ENCODE peak calls at places on chromosomes 13 and 19, in nine cellular contexts. C is foreskin fibroblast, V is astrocyte of the cerebellum, J is tibial artery, M is cardiac fibroblast, X is mammary epithelial cell, B is astrocyte of the spinal cord, R is HFF-Myc, L is GM06990. S is an unnamed sample.

GRCh38 chr13:21443171-21443570 is 15.9 kb downstream of the ZDHHC20 start:
- DNase-seq in C (no peak), V (no peak), J (no peak), M (no peak), X (no peak), B (no peak), R (no peak), L (no peak), S (no peak)

GRCh38 chr13:107069107-107069776 is 501.3 kb upstream of the ARGLU1 start:
- DNase-seq in C (no peak), V (no peak), J (no peak), M (no peak), X (no peak), B (no peak), R (no peak), L (no peak), S (no peak)

GRCh38 chr13:86020350-86021002 is 221.3 kb upstream of the SLITRK6 start:
- DNase-seq in C (no peak), V (peak; percentile 98), J (no peak), M (peak; percentile 79), X (peak; percentile 26), B (peak; percentile 90), R (no peak), L (no peak), S (no peak)

GRCh38 chr19:51784109-51784785 is 10.7 kb upstream of the FPR3 start:
- DNase-seq in C (no peak), V (no peak), J (no peak), M (no peak), X (peak; percentile 24), B (no peak), R (no peak), L (no peak), S (no peak)

GRCh38 chr13:76711515-76712182 is 174.6 kb downstream of the KCTD12 start:
- DNase-seq in C (peak; percentile 77), V (peak; percentile 88), J (peak; percentile 66), M (peak; percentile 98), X (peak; percentile 47), B (peak; percentile 93), R (peak; percentile 79), L (no peak), S (no peak)

GRCh38 chr19:7799640-7800355 is 30.2 kb upstream of the EVI5L start:
- DNase-seq in C (peak; percentile 70), V (peak; percentile 54), J (no peak), M (peak; percentile 76), X (peak; percentile 56), B (peak; percentile 67), R (peak; percentile 43), L (peak; percentile 52), S (peak; percentile 82)

GRCh38 chr13:71721117-71721516 is 145.9 kb downstream of the DACH1 start:
- DNase-seq in C (no peak), V (no peak), J (no peak), M (no peak), X (no peak), B (no peak), R (no peak), L (no peak), S (no peak)

GRCh38 chr19:3985643-3986259 is 488 bp upstream of the EEF2 start:
- DNase-seq in C (no peak), V (no peak), J (no peak), M (no peak), X (no peak), B (no peak), R (no peak), L (no peak), S (no peak)

GRCh38 chr13:24506698-24507335 is 5.8 kb downstream of the PARP4 start:
- DNase-seq in C (no peak), V (no peak), J (no peak), M (no peak), X (no peak), B (no peak), R (no peak), L (no peak), S (no peak)

GRCh38 chr19:7927605-7928333 is 1.8 kb upstream of the CTXN1 start:
- DNase-seq in C (no peak), V (no peak), J (peak; percentile 78), M (no peak), X (no peak), B (no peak), R (no peak), L (peak; percentile 14), S (no peak)

GRCh38 chr13:114013952-114014629 is 40.2 kb upstream of the C13orf46 start:
- DNase-seq in C (no peak), V (no peak), J (no peak), M (no peak), X (no peak), B (no peak), R (no peak), L (no peak), S (no peak)

GRCh38 chr13:37058801-37059135 is 720 bp downstream of the SUPT20H start:
- DNase-seq in C (no peak), V (no peak), J (no peak), M (peak; percentile 39), X (no peak), B (no peak), R (no peak), L (no peak), S (no peak)

GRCh38 chr19:34673590-34673989 is 3.4 kb downstream of the SCGB2B2 start:
- DNase-seq in C (no peak), V (no peak), J (no peak), M (no peak), X (no peak), B (no peak), R (no peak), L (no peak), S (no peak)

GRCh38 chr13:48486836-48487235 is 46.0 kb downstream of the RCBTB2 start:
- DNase-seq in C (no peak), V (no peak), J (no peak), M (no peak), X (no peak), B (no peak), R (no peak), L (no peak), S (no peak)

GRCh38 chr19:5451494-5451893 is 3.7 kb upstream of the ZNRF4 start:
- DNase-seq in C (no peak), V (no peak), J (no peak), M (no peak), X (no peak), B (no peak), R (no peak), L (no peak), S (no peak)

GRCh38 chr13:85538957-85539356 is 260.3 kb downstream of the SLITRK6 start:
- DNase-seq in C (no peak), V (no peak), J (no peak), M (no peak), X (peak; percentile 18), B (no peak), R (no peak), L (no peak), S (no peak)

GRCh38 chr13:20182231-20182846 is 10.4 kb downstream of the GJB2 start:
- DNase-seq in C (peak; percentile 50), V (peak; percentile 72), J (no peak), M (peak; percentile 84), X (peak; percentile 54), B (peak; percentile 72), R (peak; percentile 36), L (no peak), S (peak; percentile 85)

GRCh38 chr19:3098515-3099346 is 4.6 kb downstream of the GNA11 start:
- DNase-seq in C (peak; percentile 21), V (peak; percentile 12), J (peak; percentile 90), M (peak; percentile 44), X (peak; percentile 46), B (peak; percentile 10), R (no peak), L (peak; percentile 24), S (peak; percentile 24)

DNA sequence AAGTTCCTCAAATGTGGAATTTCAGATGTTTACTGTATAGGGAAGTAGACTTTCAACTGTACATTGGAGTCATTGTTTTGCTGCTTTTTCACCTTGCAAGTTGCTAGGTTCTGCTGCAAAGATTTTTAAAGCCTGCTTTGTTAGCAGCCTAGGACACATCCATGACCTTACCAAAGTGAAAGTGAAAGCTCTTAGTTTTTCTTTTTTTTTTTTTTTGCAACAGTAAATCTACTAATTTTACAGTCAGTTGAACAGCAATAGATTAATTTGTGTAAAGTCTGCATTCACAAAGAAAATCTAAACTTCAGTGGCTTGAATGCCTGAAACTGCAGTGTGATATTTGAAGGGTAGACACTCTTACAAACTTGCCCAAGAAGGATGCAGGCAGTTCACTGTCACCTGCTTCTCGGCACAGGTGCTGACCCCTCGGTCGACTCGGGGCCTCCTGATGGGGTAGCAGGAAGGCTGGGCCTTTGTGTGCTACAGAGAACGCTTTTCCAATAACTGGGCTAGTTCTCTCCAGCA is 5.0 kb upstream of the MTIF3 start:
- DNase-seq in C (no peak), V (no peak), J (no peak), M (no peak), X (no peak), B (no peak), R (no peak), L (peak; percentile 44), S (peak; percentile 21)
- H3K4me3 ChIP-seq in C (peak overlapping the region; percentile 1), V (no peak overlapping the region), J (no peak overlapping the region), M (peak overlapping the region; percentile 21), X (no peak overlapping the region), B (peak overlapping the region; percentile 9), R (no peak overlapping the region), L (peak overlapping the region; percentile 38), S (peak overlapping the region; percentile 48)

DNA sequence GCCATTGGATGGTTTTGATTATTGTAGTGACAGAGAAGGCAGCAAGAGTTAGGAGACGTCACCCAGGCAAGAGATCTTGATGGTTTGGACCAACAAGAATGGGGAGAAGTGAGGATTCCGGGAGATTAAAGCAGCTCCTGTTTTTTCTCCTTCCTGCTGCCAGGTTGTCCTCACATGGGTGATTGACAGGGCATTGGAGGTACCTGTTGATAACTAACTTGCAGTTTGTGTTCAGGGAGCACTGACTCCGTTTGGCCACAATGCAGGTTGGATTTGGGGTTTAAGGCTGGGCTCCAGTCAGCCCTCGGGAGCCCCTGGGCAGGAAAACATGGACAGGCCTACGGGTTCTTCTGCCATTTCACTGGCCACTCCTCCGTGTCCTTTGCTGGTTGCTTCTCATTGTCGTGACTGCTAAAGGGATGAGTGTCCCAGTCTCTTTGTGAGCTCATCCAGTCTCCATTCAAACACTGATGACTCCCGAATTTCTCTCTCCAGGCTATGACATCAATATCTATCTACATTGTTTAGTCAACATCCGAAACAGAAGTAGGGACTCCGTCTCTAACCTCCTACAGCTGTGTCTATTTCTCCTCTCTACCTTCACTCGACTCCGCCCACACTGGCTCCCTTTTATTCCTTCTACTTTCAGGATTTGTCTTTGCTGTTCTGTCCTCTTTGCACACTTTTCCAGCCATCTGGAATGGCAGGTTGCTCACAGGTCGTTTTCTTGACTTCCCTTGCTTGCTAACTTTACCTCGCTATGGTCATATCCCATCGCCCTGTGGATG is 1.3 kb upstream of the PTOV1 start:
- DNase-seq in C (no peak), V (no peak), J (no peak), M (no peak), X (no peak), B (no peak), R (no peak), L (no peak), S (no peak)
- H3K4me3 ChIP-seq in C (peak overlapping the region; percentile 92), V (peak overlapping the region; percentile 82), J (peak overlapping the region; percentile 97), M (peak overlapping the region; percentile 85), X (peak overlapping the region; percentile 95), B (peak overlapping the region; percentile 88), R (peak overlapping the region; percentile 70), L (no peak overlapping the region), S (no peak overlapping the region)

GRCh38 chr19:24032651-24033050 is 54.3 kb upstream of the ZNF254 start:
- DNase-seq in C (no peak), V (no peak), J (no peak), M (no peak), X (no peak), B (no peak), R (no peak), L (no peak), S (no peak)
- H3K4me3 ChIP-seq in C (peak overlapping the region; percentile 75), V (peak overlapping the region; percentile 77), J (peak overlapping the region; percentile 62), M (no peak overlapping the region), X (no peak overlapping the region), B (no peak overlapping the region), R (peak overlapping the region; percentile 82), L (peak overlapping the region; percentile 97), S (peak overlapping the region; percentile 43)

GRCh38 chr13:28719227-28719562 is 425 bp upstream of the SLC46A3 start:
- DNase-seq in C (no peak), V (no peak), J (no peak), M (no peak), X (no peak), B (no peak), R (no peak), L (no peak), S (no peak)
- H3K4me3 ChIP-seq in C (peak overlapping the region; percentile 79), V (peak overlapping the region; percentile 59), J (peak overlapping the region; percentile 71), M (peak overlapping the region; percentile 79), X (peak overlapping the region; percentile 60), B (peak overlapping the region; percentile 75), R (peak overlapping the region; percentile 62), L (peak overlapping the region; percentile 84), S (peak overlapping the region; percentile 81)

S was measured in GM12865.